ENCODE peak calls at places on chromosomes 2 and 18, in four cellular contexts. R is HepG2, P is K562, B is GM12878. O is an unnamed sample.

GRCh38 chr2:101625387-101625786 is 72.1 kb upstream of the MAP4K4 start:
- DNase-seq in R (peak), P (no peak), B (no peak), O (no peak)

GRCh38 chr2:10894264-10894935 is 17.3 kb upstream of the KCNF1 start:
- DNase-seq in R (no peak), B (no peak), P (no peak), O (no peak)

GRCh38 chr2:3659447-3660432 is 1.7 kb downstream of the ALLC start:
- DNase-seq in R (peak), B (no peak), P (no peak), O (no peak)

GRCh38 chr18:76941284-76941683 is 118.9 kb downstream of the ZNF236 start:
- DNase-seq in R (no peak), P (no peak), B (no peak), O (no peak)

GRCh38 chr2:172572981-172573380 is 17.1 kb downstream of the PDK1 start:
- DNase-seq in R (no peak), P (no peak), B (no peak), O (no peak)

GRCh38 chr2:118371500-118371899 is 283.2 kb downstream of the INSIG2 start:
- DNase-seq in R (peak), P (peak), B (no peak), O (peak)

GRCh38 chr2:26001743-26002341 is 19.5 kb upstream of the KIF3C start:
- DNase-seq in R (no peak), P (no peak), B (no peak), O (no peak)

GRCh38 chr18:5463390-5463789 is 80.4 kb downstream of the EPB41L3 start:
- DNase-seq in R (no peak), P (no peak), B (no peak), O (no peak)

GRCh38 chr18:59062643-59063006 is 77.1 kb upstream of the SEC11C start:
- DNase-seq in P (no peak), B (no peak), R (no peak), O (no peak)

GRCh38 chr18:56508637-56509036 is 129.8 kb downstream of the TXNL1 start:
- DNase-seq in B (no peak), P (no peak), R (no peak), O (no peak)

GRCh38 chr2:118473241-118473640 is 374.2 kb downstream of the EN1 start:
- DNase-seq in B (no peak), R (no peak), P (no peak), O (no peak)

GRCh38 chr2:198441246-198441645 is 636.9 kb downstream of the PLCL1 start:
- DNase-seq in B (no peak), R (no peak), P (no peak), O (no peak)

GRCh38 chr2:20496477-20496876 is 49.6 kb downstream of the RHOB start:
- DNase-seq in P (no peak), B (no peak), R (no peak), O (no peak)

GRCh38 chr2:174280596-174280995 is 32.3 kb upstream of the OLA1 start:
- DNase-seq in R (no peak), B (no peak), P (no peak), O (no peak)

GRCh38 chr2:160087854-160088745 is 25.7 kb upstream of the PLA2R1 start:
- DNase-seq in B (no peak), R (peak), P (peak), O (no peak)

GRCh38 chr2:225842939-225843338 is 443.4 kb downstream of the NYAP2 start:
- DNase-seq in B (no peak), P (no peak), R (no peak), O (no peak)

GRCh38 chr2:17876590-17876989 is 1.9 kb upstream of the KCNS3 start:
- DNase-seq in B (no peak), R (no peak), P (no peak), O (no peak)

GRCh38 chr2:236164201-236164982 is 3.8 kb downstream of the GBX2 start:
- DNase-seq in P (no peak), B (no peak), R (no peak), O (peak)

GRCh38 chr2:168567840-168568239 is 111.8 kb downstream of the CERS6 start:
- DNase-seq in P (no peak), R (no peak), B (no peak), O (no peak)

GRCh38 chr2:166239548-166239947 is 111.7 kb upstream of the SCN1A start:
- DNase-seq in P (peak), R (no peak), B (no peak), O (no peak)

GRCh38 chr2:239114616-239115265 is 266.9 kb downstream of the TWIST2 start:
- DNase-seq in B (no peak), P (no peak), R (no peak), O (no peak)

DNA sequence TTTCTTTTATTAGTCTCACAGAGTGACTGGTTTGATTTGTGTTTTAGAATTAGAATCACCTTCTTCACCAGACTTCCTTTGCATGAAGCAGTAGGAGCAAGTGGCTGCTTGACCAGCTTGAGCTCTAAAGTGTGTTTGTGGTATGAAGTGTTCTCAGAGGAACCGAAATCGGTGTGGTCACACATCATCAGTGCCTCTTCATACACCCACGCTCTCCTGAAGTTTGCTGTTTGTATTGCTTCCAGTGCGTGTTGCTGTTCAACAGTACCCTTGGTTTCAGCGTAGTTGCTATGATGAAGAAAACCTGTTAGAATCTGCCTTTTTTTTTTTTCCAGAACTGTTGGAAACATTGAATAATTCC is 77.9 kb downstream of the LIMS1 start:
- DNase-seq in P (peak), R (no peak), B (peak), O (no peak)
- TF ChIP-seq CBFB in P (no peak), R (no peak), B (peak), O (no peak)

DNA sequence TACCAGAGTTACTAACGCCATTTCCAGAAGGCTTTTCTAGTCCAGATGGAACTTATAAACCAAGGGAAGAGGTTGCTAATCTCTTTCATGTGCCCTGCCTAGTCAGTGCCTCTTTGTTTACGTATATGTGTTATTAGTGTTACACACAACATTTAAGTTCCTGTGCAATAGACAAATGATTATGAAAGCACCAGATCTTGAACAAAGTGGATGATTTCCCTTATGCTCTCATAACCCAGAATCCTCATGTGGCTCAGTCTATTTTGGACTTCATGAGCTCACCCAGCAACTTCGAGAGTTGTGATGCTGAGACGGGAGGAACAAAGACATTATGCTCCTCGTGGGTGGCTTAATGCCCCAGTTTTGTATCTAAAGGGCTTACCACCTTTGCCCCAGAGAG is 214.4 kb upstream of the SP5 start:
- DNase-seq in B (no peak), R (no peak), P (no peak), O (no peak)
- TF ChIP-seq ATF2 in B (no peak), R (no peak), P (no peak), O (no peak)

DNA sequence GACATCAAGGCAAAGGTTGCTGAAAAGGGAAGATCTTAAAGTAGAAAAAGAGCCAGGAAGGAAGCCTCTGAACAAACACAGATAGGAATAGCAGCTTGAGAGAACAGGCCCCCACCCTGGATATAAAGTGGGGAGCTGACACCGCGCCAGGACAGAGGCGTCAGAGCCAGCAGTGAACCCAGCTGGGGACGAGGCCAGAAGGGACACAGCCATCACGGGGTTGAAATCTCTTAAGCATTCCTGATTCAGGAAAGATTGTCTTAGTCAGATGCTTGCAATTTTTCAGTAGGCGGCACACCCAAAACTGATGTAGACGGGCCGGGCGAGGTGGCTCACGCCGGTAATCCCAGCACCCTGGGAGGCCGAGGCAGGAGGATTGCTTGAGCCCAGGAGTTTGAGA is 93.8 kb upstream of the PHLPP1 start:
- DNase-seq in R (no peak), P (no peak), B (no peak), O (no peak)
- TF ChIP-seq CBFB in R (no peak), P (no peak), B (no peak), O (no peak)

GRCh38 chr18:45825258-45825744 is at the start of gene SIGLEC15:
- DNase-seq in P (no peak), B (no peak), R (no peak), O (no peak)
- TF ChIP-seq ATF2 in P (no peak), B (no peak), R (no peak), O (no peak)

GRCh38 chr2:196759378-196759706 is 40.1 kb downstream of the GTF3C3 start:
- DNase-seq in B (no peak), R (no peak), P (no peak), O (no peak)

GRCh38 chr2:196758474-196759377 is 40.8 kb downstream of the GTF3C3 start:
- DNase-seq in P (no peak), R (no peak), B (no peak), O (no peak)
- TF ChIP-seq CBFB in P (no peak), R (no peak), B (no peak), O (no peak)